ENCODE peak calls at places on chromosomes 13 and 19, in five cellular contexts. One of them, this sample, is unnamed.

GRCh38 chr19:36060430-36060829 is 5.7 kb downstream of the WDR62 start:
- DNase-seq in tibial artery: no peak
- DNase-seq in A549: peak
- DNase-seq in coronary artery: no peak
- DNase-seq in cardiac muscle cell: peak
- DNase-seq in this sample: no peak

GRCh38 chr19:49481020-49481683 is 6.3 kb upstream of the RPL13A start:
- DNase-seq in tibial artery: no peak
- DNase-seq in A549: no peak
- DNase-seq in coronary artery: no peak
- DNase-seq in cardiac muscle cell: no peak
- DNase-seq in this sample: no peak

GRCh38 chr19:30011051-30011578 is 69.1 kb downstream of the URI1 start:
- DNase-seq in tibial artery: no peak
- DNase-seq in A549: no peak
- DNase-seq in coronary artery: no peak
- DNase-seq in cardiac muscle cell: no peak
- DNase-seq in this sample: no peak

GRCh38 chr13:105847532-105848295 is 687.7 kb downstream of the EFNB2 start:
- DNase-seq in tibial artery: no peak
- DNase-seq in A549: no peak
- DNase-seq in coronary artery: no peak
- DNase-seq in cardiac muscle cell: no peak
- DNase-seq in this sample: no peak

GRCh38 chr19:14407889-14408640 is 11.1 kb downstream of the DDX39A start:
- DNase-seq in tibial artery: no peak
- DNase-seq in A549: no peak
- DNase-seq in coronary artery: no peak
- DNase-seq in cardiac muscle cell: no peak
- DNase-seq in this sample: no peak

GRCh38 chr13:44271915-44272341 is 101.7 kb upstream of the SERP2 start:
- DNase-seq in tibial artery: peak
- DNase-seq in A549: no peak
- DNase-seq in coronary artery: no peak
- DNase-seq in cardiac muscle cell: peak
- DNase-seq in this sample: no peak

GRCh38 chr13:114313061-114313860 is 1.0 kb upstream of the CHAMP1 start:
- DNase-seq in tibial artery: no peak
- DNase-seq in A549: no peak
- DNase-seq in coronary artery: no peak
- DNase-seq in cardiac muscle cell: no peak
- DNase-seq in this sample: no peak

GRCh38 chr19:2720777-2721569 is at the start of gene DIRAS1:
- DNase-seq in tibial artery: no peak
- DNase-seq in A549: no peak
- DNase-seq in coronary artery: no peak
- DNase-seq in cardiac muscle cell: peak
- DNase-seq in this sample: no peak

GRCh38 chr19:3368441-3368795 is 2.0 kb downstream of the NFIC start:
- DNase-seq in tibial artery: no peak
- DNase-seq in A549: no peak
- DNase-seq in coronary artery: no peak
- DNase-seq in cardiac muscle cell: no peak
- DNase-seq in this sample: no peak

GRCh38 chr13:65959305-65959704 is 1270.8 kb downstream of the PCDH9 start:
- DNase-seq in tibial artery: no peak
- DNase-seq in A549: no peak
- DNase-seq in coronary artery: no peak
- DNase-seq in cardiac muscle cell: no peak
- DNase-seq in this sample: no peak

GRCh38 chr19:48999481-49000325 is 6.0 kb downstream of the RUVBL2 start:
- DNase-seq in tibial artery: no peak
- DNase-seq in A549: peak
- DNase-seq in coronary artery: no peak
- DNase-seq in cardiac muscle cell: peak
- DNase-seq in this sample: no peak

GRCh38 chr13:29543230-29544215 is 52.0 kb downstream of the SLC7A1 start:
- DNase-seq in tibial artery: no peak
- DNase-seq in A549: no peak
- DNase-seq in coronary artery: no peak
- DNase-seq in cardiac muscle cell: no peak
- DNase-seq in this sample: no peak

GRCh38 chr19:41887711-41888382 is 4.9 kb downstream of the ARHGEF1 start:
- DNase-seq in tibial artery: no peak
- DNase-seq in A549: no peak
- DNase-seq in coronary artery: no peak
- DNase-seq in cardiac muscle cell: no peak
- DNase-seq in this sample: no peak

GRCh38 chr13:113178896-113179167 is 20.4 kb downstream of the PROZ start:
- DNase-seq in tibial artery: no peak
- DNase-seq in A549: no peak
- DNase-seq in coronary artery: no peak
- DNase-seq in cardiac muscle cell: no peak
- DNase-seq in this sample: peak

GRCh38 chr19:41740415-41741243 is 14.7 kb upstream of the CEACAM6 start:
- DNase-seq in tibial artery: no peak
- DNase-seq in A549: no peak
- DNase-seq in coronary artery: no peak
- DNase-seq in cardiac muscle cell: no peak
- DNase-seq in this sample: no peak

GRCh38 chr19:1217366-1217765 is 11.8 kb downstream of the STK11 start:
- DNase-seq in tibial artery: no peak
- DNase-seq in A549: no peak
- DNase-seq in coronary artery: no peak
- DNase-seq in cardiac muscle cell: no peak
- DNase-seq in this sample: no peak

GRCh38 chr13:51728972-51729371 is 75.0 kb downstream of the DHRS12 start:
- DNase-seq in tibial artery: no peak
- DNase-seq in A549: no peak
- DNase-seq in coronary artery: no peak
- DNase-seq in cardiac muscle cell: no peak
- DNase-seq in this sample: no peak

GRCh38 chr13:36999054-36999927 is at the start of gene ALG5:
- DNase-seq in tibial artery: peak
- DNase-seq in A549: peak
- DNase-seq in coronary artery: peak
- DNase-seq in cardiac muscle cell: peak
- DNase-seq in this sample: peak

GRCh38 chr13:48230541-48230940 is 2.5 kb upstream of the ITM2B start:
- DNase-seq in tibial artery: no peak
- DNase-seq in A549: no peak
- DNase-seq in coronary artery: no peak
- DNase-seq in cardiac muscle cell: no peak
- DNase-seq in this sample: no peak

GRCh38 chr13:59356607-59357006 is 807.1 kb downstream of the DIAPH3 start:
- DNase-seq in tibial artery: peak
- DNase-seq in A549: no peak
- DNase-seq in coronary artery: no peak
- DNase-seq in cardiac muscle cell: no peak
- DNase-seq in this sample: no peak

GRCh38 chr19:49155005-49155826 is at the start of gene HRC:
- DNase-seq in tibial artery: peak
- DNase-seq in A549: no peak
- DNase-seq in coronary artery: no peak
- DNase-seq in cardiac muscle cell: peak
- DNase-seq in this sample: no peak

GRCh38 chr19:2424686-2425621 is 2.4 kb downstream of the TIMM13 start:
- DNase-seq in tibial artery: no peak
- DNase-seq in A549: no peak
- DNase-seq in coronary artery: no peak
- DNase-seq in cardiac muscle cell: peak
- DNase-seq in this sample: peak

GRCh38 chr13:60591348-60591747 is 194.3 kb downstream of the TDRD3 start:
- DNase-seq in tibial artery: no peak
- DNase-seq in A549: no peak
- DNase-seq in coronary artery: no peak
- DNase-seq in cardiac muscle cell: no peak
- DNase-seq in this sample: no peak

GRCh38 chr13:51192348-51192747 is 29.9 kb upstream of the FAM124A start:
- DNase-seq in tibial artery: no peak
- DNase-seq in A549: no peak
- DNase-seq in coronary artery: no peak
- DNase-seq in cardiac muscle cell: no peak
- DNase-seq in this sample: no peak

GRCh38 chr13:59447031-59447430 is 716.7 kb downstream of the DIAPH3 start:
- DNase-seq in tibial artery: no peak
- DNase-seq in A549: no peak
- DNase-seq in coronary artery: no peak
- DNase-seq in cardiac muscle cell: no peak
- DNase-seq in this sample: no peak

GRCh38 chr19:56116606-56117005 is 4.5 kb downstream of the ZNF787 start:
- DNase-seq in tibial artery: no peak
- DNase-seq in A549: no peak
- DNase-seq in coronary artery: no peak
- DNase-seq in cardiac muscle cell: no peak
- DNase-seq in this sample: no peak

GRCh38 chr19:48837081-48837524 is 812 bp upstream of the HSD17B14 start:
- DNase-seq in tibial artery: peak
- DNase-seq in A549: peak
- DNase-seq in coronary artery: peak
- DNase-seq in cardiac muscle cell: peak
- DNase-seq in this sample: peak

GRCh38 chr13:39232999-39233398 is 194.7 kb downstream of the NHLRC3 start:
- DNase-seq in tibial artery: no peak
- DNase-seq in A549: no peak
- DNase-seq in coronary artery: no peak
- DNase-seq in cardiac muscle cell: no peak
- DNase-seq in this sample: no peak

GRCh38 chr13:113856716-113857065 is 7.2 kb downstream of the GAS6 start:
- DNase-seq in tibial artery: no peak
- DNase-seq in A549: no peak
- DNase-seq in coronary artery: peak
- DNase-seq in cardiac muscle cell: no peak
- DNase-seq in this sample: peak

GRCh38 chr13:38430761-38431160 is 81.1 kb downstream of the UFM1 start:
- DNase-seq in tibial artery: no peak
- DNase-seq in A549: no peak
- DNase-seq in coronary artery: no peak
- DNase-seq in cardiac muscle cell: no peak
- DNase-seq in this sample: no peak

GRCh38 chr19:18772620-18773587 is 18.2 kb downstream of the COMP start:
- DNase-seq in tibial artery: no peak
- DNase-seq in A549: no peak
- DNase-seq in coronary artery: no peak
- DNase-seq in cardiac muscle cell: no peak
- DNase-seq in this sample: no peak
- TF ChIP-seq CTCF in tibial artery: no peak
- TF ChIP-seq CTCF in A549: no peak
- TF ChIP-seq CTCF in coronary artery: no peak
- TF ChIP-seq CTCF in cardiac muscle cell: no peak
- TF ChIP-seq CTCF in this sample: no peak

DNA sequence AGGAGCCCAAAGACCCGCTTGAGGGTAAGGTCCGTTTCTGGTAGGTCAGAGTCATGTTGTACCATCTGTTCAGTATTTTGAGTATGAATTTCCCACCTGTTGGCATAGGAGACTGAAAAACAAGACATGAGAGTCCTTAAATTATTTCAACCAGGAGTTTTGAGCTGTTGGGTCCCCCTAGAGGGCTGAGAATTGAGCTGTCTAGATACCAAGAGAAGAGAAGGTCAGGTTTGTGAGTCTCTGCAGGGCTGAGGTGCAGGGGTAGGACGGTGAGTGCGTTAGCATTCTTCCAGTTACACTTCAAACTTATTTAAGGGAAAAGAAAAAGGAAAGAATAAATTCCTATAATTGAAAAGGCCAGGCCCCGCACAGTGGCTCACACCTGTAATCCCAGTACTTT is 5.0 kb downstream of the CBLC start:
- DNase-seq in tibial artery: no peak
- DNase-seq in A549: no peak
- DNase-seq in coronary artery: no peak
- DNase-seq in cardiac muscle cell: no peak
- DNase-seq in this sample: no peak
- TF ChIP-seq CTCF in tibial artery: no peak
- TF ChIP-seq CTCF in A549: no peak
- TF ChIP-seq CTCF in coronary artery: no peak
- TF ChIP-seq CTCF in cardiac muscle cell: no peak
- TF ChIP-seq CTCF in this sample: peak

GRCh38 chr13:99275093-99275469 is 16.9 kb upstream of the GPR18 start:
- DNase-seq in tibial artery: no peak
- DNase-seq in A549: no peak
- DNase-seq in coronary artery: no peak
- DNase-seq in cardiac muscle cell: no peak
- DNase-seq in this sample: no peak

GRCh38 chr13:99271249-99271648 is 13.1 kb upstream of the GPR18 start:
- DNase-seq in tibial artery: no peak
- DNase-seq in A549: no peak
- DNase-seq in coronary artery: no peak
- DNase-seq in cardiac muscle cell: no peak
- DNase-seq in this sample: no peak

GRCh38 chr13:99270503-99270902 is 12.3 kb upstream of the GPR18 start:
- DNase-seq in tibial artery: no peak
- DNase-seq in A549: no peak
- DNase-seq in coronary artery: no peak
- DNase-seq in cardiac muscle cell: no peak
- DNase-seq in this sample: no peak

GRCh38 chr13:99273128-99273527 is 14.9 kb upstream of the GPR18 start:
- DNase-seq in tibial artery: no peak
- DNase-seq in A549: no peak
- DNase-seq in coronary artery: no peak
- DNase-seq in cardiac muscle cell: peak
- DNase-seq in this sample: no peak

GRCh38 chr13:99272481-99272880 is 14.3 kb upstream of the GPR18 start:
- DNase-seq in tibial artery: no peak
- DNase-seq in A549: no peak
- DNase-seq in coronary artery: no peak
- DNase-seq in cardiac muscle cell: no peak
- DNase-seq in this sample: no peak
- TF ChIP-seq CTCF in tibial artery: no peak
- TF ChIP-seq CTCF in A549: no peak
- TF ChIP-seq CTCF in coronary artery: no peak
- TF ChIP-seq CTCF in cardiac muscle cell: no peak
- TF ChIP-seq CTCF in this sample: no peak

DNA sequence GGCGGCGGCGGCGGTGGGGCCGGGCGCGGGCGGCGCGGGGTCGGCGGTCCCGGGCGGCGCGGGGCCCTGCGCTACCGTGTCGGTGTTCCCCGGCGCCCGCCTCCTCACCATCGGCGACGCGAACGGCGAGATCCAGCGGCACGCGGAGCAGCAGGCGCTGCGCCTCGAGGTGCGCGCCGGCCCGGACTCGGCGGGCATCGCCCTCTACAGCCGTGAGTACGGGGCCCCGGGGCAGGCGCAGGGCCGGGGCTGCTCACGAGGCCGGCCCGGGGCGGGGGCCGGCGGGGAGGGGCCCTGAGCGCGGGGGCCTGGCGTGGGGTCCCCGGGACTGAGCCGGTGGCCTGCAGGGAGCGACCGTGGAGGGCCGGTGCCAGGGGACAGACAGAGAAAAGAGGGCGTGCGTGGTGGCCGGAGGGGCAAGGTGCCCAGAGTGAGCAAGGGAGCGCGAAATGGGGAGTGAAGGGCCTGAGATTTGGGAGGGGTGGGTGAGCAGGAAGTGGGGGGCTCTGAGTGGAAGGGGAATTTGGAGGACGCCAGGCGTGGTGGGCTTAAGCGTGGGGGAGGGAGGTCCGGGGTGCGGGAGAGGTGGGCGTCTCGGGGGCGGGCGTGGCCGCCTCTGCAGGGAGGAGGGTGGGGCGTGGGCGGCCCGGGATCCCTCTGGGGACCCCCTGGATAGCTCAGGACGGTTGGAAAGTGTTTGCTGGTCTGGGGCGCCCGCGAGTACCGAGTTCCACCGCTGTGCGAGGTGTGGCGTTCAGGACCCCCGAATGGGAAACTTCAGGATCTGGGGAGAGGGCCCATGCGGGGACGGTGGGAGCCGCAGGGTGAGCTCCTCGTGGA is 578 bp downstream of the CARM1 start:
- DNase-seq in tibial artery: peak
- DNase-seq in A549: no peak
- DNase-seq in coronary artery: no peak
- DNase-seq in cardiac muscle cell: peak
- DNase-seq in this sample: no peak
- TF ChIP-seq CTCF in tibial artery: peak
- TF ChIP-seq CTCF in A549: no peak
- TF ChIP-seq CTCF in coronary artery: no peak
- TF ChIP-seq CTCF in cardiac muscle cell: peak
- TF ChIP-seq CTCF in this sample: no peak

This sample was measured in osteocyte.